ENCODE peak calls at places on chromosomes 13 and 19, in five cellular contexts. D, U, J, P and S are unnamed samples.

GRCh38 chr19:15318241-15318691 is 14.1 kb downstream of the BRD4 start:
- DNase-seq in J (peak), D (no peak), U (no peak), P (no peak), S (no peak)

GRCh38 chr13:87671824-87672603 is 843 bp downstream of the SLITRK5 start:
- DNase-seq in J (no peak), D (no peak), U (no peak), P (no peak), S (no peak)

GRCh38 chr19:35116085-35116801 is 620 bp downstream of the FXYD3 start:
- DNase-seq in D (no peak), J (no peak), P (no peak), U (no peak), S (no peak)

GRCh38 chr19:42006569-42006968 is 12.5 kb upstream of the ATP1A3 start:
- DNase-seq in J (no peak), U (no peak), P (no peak), D (no peak), S (no peak)

GRCh38 chr13:97430296-97430695 is 3.7 kb upstream of the RAP2A start:
- DNase-seq in D (no peak), J (no peak), U (no peak), P (no peak), S (no peak)

GRCh38 chr13:52954838-52955237 is 73.8 kb upstream of the OLFM4 start:
- DNase-seq in U (no peak), D (no peak), J (no peak), P (no peak), S (no peak)

GRCh38 chr13:113918981-113919646 is 54.8 kb downstream of the C13orf46 start:
- DNase-seq in J (no peak), D (no peak), U (no peak), P (no peak), S (no peak)

GRCh38 chr13:106418556-106418955 is 116.9 kb downstream of the EFNB2 start:
- DNase-seq in J (no peak), U (no peak), D (no peak), P (no peak), S (no peak)

GRCh38 chr19:46602392-46603194 is 1.5 kb downstream of the CALM3 start:
- DNase-seq in P (peak), D (no peak), J (no peak), U (peak), S (no peak)

GRCh38 chr13:85582890-85583289 is 216.3 kb downstream of the SLITRK6 start:
- DNase-seq in P (no peak), U (no peak), J (no peak), D (no peak), S (no peak)

GRCh38 chr19:16496613-16496983 is 404 bp downstream of the C19orf44 start:
- DNase-seq in U (no peak), D (peak), J (no peak), P (no peak), S (no peak)

GRCh38 chr13:114149774-114150740 is 17.6 kb upstream of the RASA3 start:
- DNase-seq in D (no peak), P (no peak), J (no peak), U (no peak), S (no peak)

GRCh38 chr13:34816118-34816517 is 126.0 kb upstream of the NBEA start:
- DNase-seq in P (no peak), D (no peak), U (no peak), J (no peak), S (no peak)

GRCh38 chr13:59247166-59247565 is 916.6 kb downstream of the DIAPH3 start:
- DNase-seq in D (peak), J (no peak), U (no peak), P (no peak), S (no peak)

GRCh38 chr19:29533578-29534544 is 8.1 kb downstream of the VSTM2B start:
- DNase-seq in P (no peak), D (no peak), J (no peak), U (no peak), S (no peak)

GRCh38 chr19:46946090-46946489 is 73.5 kb upstream of the NPAS1 start:
- DNase-seq in J (no peak), U (no peak), D (no peak), P (no peak), S (no peak)

GRCh38 chr19:11685676-11686650 is 52.8 kb downstream of the ZNF823 start:
- DNase-seq in U (no peak), J (no peak), P (no peak), D (no peak), S (no peak)

GRCh38 chr13:93079294-93079693 is 147.3 kb upstream of the GPC6 start:
- DNase-seq in J (no peak), U (no peak), P (no peak), D (no peak), S (no peak)

GRCh38 chr13:51125495-51126226 is 14.6 kb upstream of the C13orf42 start:
- DNase-seq in U (peak), P (peak), J (peak), D (peak), S (peak)

GRCh38 chr13:46796515-46797467 is at the start of gene ESD:
- DNase-seq in D (peak), J (peak), U (peak), P (peak), S (peak)

GRCh38 chr13:47897411-47898050 is 103.5 kb downstream of the SUCLA2 start:
- DNase-seq in P (no peak), J (no peak), D (no peak), U (no peak), S (no peak)

GRCh38 chr19:17076539-17076919 is 952 bp downstream of the MYO9B start:
- DNase-seq in U (no peak), J (no peak), D (no peak), P (no peak), S (no peak)